ENCODE peak calls at places on chromosomes 5 and 9, in nine cellular contexts. A is right atrium auricular region; B is NCI-H1105 treated with DMSO at 0.1 percent for 48 hours; H is stimulated activated CD8-positive, alpha-beta memory T cell treated with anti-CD3 and anti-CD28 coated beads, Interleukin-7, amount 100 ng/mL, for 4 hours; F is testis; L is germinal center; X is body of pancreas; G is T-helper 2 cell; Q is effector CD4-positive, alpha-beta T cell. W is an unnamed sample.

GRCh38 chr5:122906768-122907167 is 61.4 kb downstream of the SNX24 start:
- DNase-seq in A (no peak), B (no peak), H (no peak), F (no peak), L (no peak), X (no peak), G (no peak), Q (no peak), W (no peak)

GRCh38 chr5:77180167-77181081 is 30.1 kb upstream of the PDE8B start:
- DNase-seq in A (no peak), B (peak; percentile 1), H (no peak), F (peak; percentile 69), L (no peak), X (peak; percentile 45), G (no peak), Q (no peak), W (peak; percentile 60)

GRCh38 chr5:83220331-83220730 is 143.0 kb downstream of the XRCC4 start:
- DNase-seq in A (no peak), B (no peak), H (no peak), F (no peak), L (no peak), X (no peak), G (no peak), Q (no peak), W (no peak)

GRCh38 chr9:96299823-96300222 is 2.2 kb downstream of the HSD17B3 start:
- DNase-seq in A (no peak), B (no peak), H (no peak), F (peak; percentile 50), L (no peak), X (no peak), G (no peak), Q (no peak), W (no peak)

GRCh38 chr9:28810375-28811075 is 1237.2 kb upstream of the C9orf72 start:
- DNase-seq in A (no peak), B (no peak), H (no peak), F (no peak), L (no peak), X (no peak), G (no peak), Q (no peak), W (no peak)

GRCh38 chr5:1128977-1129724 is 17.3 kb upstream of the SLC12A7 start:
- DNase-seq in A (no peak), B (no peak), H (no peak), F (no peak), L (no peak), X (no peak), G (no peak), Q (no peak), W (no peak)

GRCh38 chr9:138046641-138047301 is 169.2 kb downstream of the CACNA1B start:
- DNase-seq in A (peak; percentile 36), B (no peak), H (no peak), F (peak; percentile 10), L (no peak), X (no peak), G (no peak), Q (no peak), W (no peak)

GRCh38 chr5:142737169-142737568 is 33.0 kb upstream of the ARHGAP26 start:
- DNase-seq in A (no peak), B (no peak), H (no peak), F (no peak), L (no peak), X (no peak), G (no peak), Q (no peak), W (no peak)

GRCh38 chr9:135607401-135608293 is 31.7 kb downstream of the GLT6D1 start:
- DNase-seq in A (peak; percentile 36), B (no peak), H (no peak), F (peak; percentile 12), L (no peak), X (no peak), G (no peak), Q (no peak), W (no peak)

GRCh38 chr9:9061599-9061998 is 1262.0 kb upstream of the DMAC1 start:
- DNase-seq in A (no peak), B (peak; percentile 13), H (no peak), F (no peak), L (no peak), X (no peak), G (no peak), Q (no peak), W (no peak)